ENCODE peak calls at places on chromosomes 6 and 20, in ten cellular contexts. A, F, T, M, X, Y, Z, L, G and Q are unnamed samples.

GRCh38 chr6:154404791-154405400 is 48.3 kb upstream of the IPCEF1 start:
- DNase-seq in A (no peak), F (no peak), T (peak; percentile 84), M (no peak), X (no peak), Y (no peak), Z (no peak), L (no peak), G (no peak), Q (no peak)

GRCh38 chr6:7085911-7086310 is 21.9 kb upstream of the RREB1 start:
- DNase-seq in A (peak; percentile 35), F (no peak), T (no peak), M (no peak), X (peak; percentile 34), Y (no peak), Z (peak; percentile 55), L (peak; percentile 53), G (no peak), Q (no peak)

GRCh38 chr6:16756660-16757270 is 4.5 kb downstream of the ATXN1 start:
- DNase-seq in A (no peak), F (no peak), T (no peak), M (no peak), X (no peak), Y (no peak), Z (no peak), L (no peak), G (no peak), Q (no peak)

GRCh38 chr20:36957875-36958667 is 6.6 kb upstream of the SAMHD1 start:
- DNase-seq in A (no peak), F (no peak), T (no peak), M (no peak), X (no peak), Y (no peak), Z (no peak), L (no peak), G (no peak), Q (no peak)

GRCh38 chr6:105808571-105808970 is 277.6 kb upstream of the PRDM1 start:
- DNase-seq in A (no peak), F (peak; percentile 10), T (no peak), M (no peak), X (no peak), Y (no peak), Z (no peak), L (no peak), G (no peak), Q (no peak)

GRCh38 chr6:15313367-15313766 is 67.5 kb downstream of the JARID2 start:
- DNase-seq in A (peak; percentile 32), F (no peak), T (no peak), M (no peak), X (peak; percentile 36), Y (peak; percentile 37), Z (peak; percentile 61), L (peak; percentile 30), G (no peak), Q (peak; percentile 21)

GRCh38 chr6:47631248-47632196 is 66.9 kb upstream of the ADGRF4 start:
- DNase-seq in A (no peak), F (peak; percentile 82), T (peak; percentile 45), M (no peak), X (no peak), Y (no peak), Z (no peak), L (no peak), G (no peak), Q (no peak)

GRCh38 chr6:3410385-3411360 is 46.2 kb downstream of the SLC22A23 start:
- DNase-seq in A (peak; percentile 60), F (peak; percentile 90), T (peak; percentile 57), M (no peak), X (peak; percentile 56), Y (peak; percentile 36), Z (no peak), L (no peak), G (peak; percentile 73), Q (peak; percentile 27)

GRCh38 chr6:106163966-106164877 is 78.1 kb downstream of the PRDM1 start:
- DNase-seq in A (peak; percentile 40), F (no peak), T (peak; percentile 79), M (no peak), X (no peak), Y (no peak), Z (no peak), L (no peak), G (no peak), Q (no peak)

DNA sequence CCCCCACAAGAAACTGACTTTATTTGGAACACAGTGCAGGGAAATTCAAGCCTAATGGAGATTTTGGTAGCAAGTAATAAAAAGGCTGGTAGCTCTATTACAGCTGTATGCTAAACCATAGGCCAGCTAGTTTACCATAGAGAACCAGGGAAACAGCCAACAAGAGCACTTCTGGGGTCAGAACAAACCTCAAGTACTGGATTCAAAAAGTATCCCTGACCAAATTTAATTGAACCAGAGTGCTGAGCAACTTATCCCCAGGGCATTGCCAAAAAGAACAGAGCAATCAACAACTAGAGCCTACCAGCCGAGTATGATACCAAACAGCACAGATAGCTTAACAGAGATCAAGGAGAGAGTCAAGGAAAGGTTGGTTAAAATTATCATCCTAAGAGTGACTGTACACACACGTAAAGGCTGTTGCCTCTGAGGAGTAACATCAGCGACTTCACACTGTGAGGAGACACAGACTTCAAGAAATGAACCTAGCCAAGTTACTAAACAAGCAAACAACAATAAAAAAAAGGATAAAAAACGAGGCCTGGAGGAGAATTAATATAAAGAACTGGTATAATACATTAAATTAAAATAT is 11.5 kb upstream of the ASF1A start:
- DNase-seq in A (no peak), F (no peak), T (no peak), M (no peak), X (no peak), Y (no peak), Z (no peak), L (no peak), G (no peak), Q (no peak)
- H3K27ac ChIP-seq in A (no peak overlapping the region), F (no peak overlapping the region), T (no peak overlapping the region), M (no peak overlapping the region), X (no peak overlapping the region), Y (no peak overlapping the region), Z (no peak overlapping the region), L (no peak overlapping the region), G (no peak overlapping the region), Q (no peak overlapping the region)

GRCh38 chr6:145071836-145072235 is 663.5 kb downstream of the EPM2A start:
- DNase-seq in A (no peak), F (no peak), T (peak; percentile 93), M (no peak), X (no peak), Y (no peak), Z (no peak), L (no peak), G (no peak), Q (no peak)
- H3K27ac ChIP-seq in A (no peak overlapping the region), F (no peak overlapping the region), T (peak overlapping the region; percentile 28), M (no peak overlapping the region), X (no peak overlapping the region), Y (no peak overlapping the region), Z (no peak overlapping the region), L (no peak overlapping the region), G (no peak overlapping the region), Q (no peak overlapping the region)

GRCh38 chr6:150987371-150987828 is 121.9 kb downstream of the MTHFD1L start:
- DNase-seq in A (no peak), F (no peak), T (no peak), M (no peak), X (no peak), Y (no peak), Z (no peak), L (no peak), G (no peak), Q (no peak)
- H3K27ac ChIP-seq in A (no peak overlapping the region), F (no peak overlapping the region), T (no peak overlapping the region), M (no peak overlapping the region), X (no peak overlapping the region), Y (no peak overlapping the region), Z (no peak overlapping the region), L (no peak overlapping the region), G (no peak overlapping the region), Q (no peak overlapping the region)

GRCh38 chr6:113920663-113921267 is 50.2 kb downstream of the HDAC2 start:
- DNase-seq in A (no peak), F (peak; percentile 79), T (no peak), M (no peak), X (no peak), Y (no peak), Z (no peak), L (no peak), G (no peak), Q (no peak)
- H3K27ac ChIP-seq in A (no peak overlapping the region), F (no peak overlapping the region), T (no peak overlapping the region), M (no peak overlapping the region), X (no peak overlapping the region), Y (no peak overlapping the region), Z (no peak overlapping the region), L (no peak overlapping the region), G (no peak overlapping the region), Q (no peak overlapping the region)

DNA sequence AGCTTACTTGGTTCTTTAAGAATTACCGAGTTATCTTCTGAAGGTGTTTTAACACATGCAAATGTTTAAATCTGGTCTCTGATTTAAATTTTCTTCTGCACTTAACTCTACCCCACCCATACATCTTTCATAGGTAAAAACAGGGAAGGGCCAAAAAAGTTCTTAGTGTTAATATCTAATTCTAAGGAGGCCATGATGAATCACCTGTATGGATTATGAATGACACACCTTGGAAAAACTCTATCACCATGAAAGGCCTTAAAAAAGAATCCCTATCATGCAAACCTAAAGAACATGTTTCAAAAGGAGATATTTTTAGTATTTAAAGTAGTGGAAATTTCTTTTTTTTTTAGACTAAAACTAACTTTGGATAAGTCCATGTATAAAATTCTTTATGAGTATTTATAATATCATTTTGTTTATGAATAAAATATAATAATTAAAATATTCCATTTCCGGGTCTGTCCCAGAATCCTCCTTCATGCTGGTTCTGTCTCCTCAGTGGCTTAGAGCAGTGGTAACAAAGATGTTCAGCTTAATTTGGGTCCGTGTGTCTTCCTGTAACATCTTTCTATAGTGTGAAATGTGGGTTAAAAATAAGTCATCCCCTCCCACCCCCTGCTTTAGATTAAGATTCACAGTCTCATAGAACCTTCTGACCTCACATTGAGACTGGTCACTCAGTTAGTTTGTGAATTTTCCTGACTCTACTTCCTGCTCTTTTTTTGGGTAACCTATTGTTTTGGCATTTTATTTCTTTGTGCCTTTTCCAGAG is 54.9 kb downstream of the SLX4IP start:
- DNase-seq in A (no peak), F (no peak), T (no peak), M (no peak), X (no peak), Y (no peak), Z (no peak), L (no peak), G (no peak), Q (no peak)
- H3K27ac ChIP-seq in A (no peak overlapping the region), F (peak overlapping the region; percentile 83), T (no peak overlapping the region), M (no peak overlapping the region), X (no peak overlapping the region), Y (no peak overlapping the region), Z (no peak overlapping the region), L (no peak overlapping the region), G (no peak overlapping the region), Q (peak overlapping the region; percentile 52)

GRCh38 chr6:25360611-25361010 is 81.4 kb downstream of the CARMIL1 start:
- DNase-seq in A (no peak), F (no peak), T (peak; percentile 45), M (no peak), X (no peak), Y (no peak), Z (no peak), L (no peak), G (no peak), Q (no peak)
- H3K27ac ChIP-seq in A (no peak overlapping the region), F (no peak overlapping the region), T (no peak overlapping the region), M (no peak overlapping the region), X (no peak overlapping the region), Y (no peak overlapping the region), Z (no peak overlapping the region), L (no peak overlapping the region), G (no peak overlapping the region), Q (no peak overlapping the region)

GRCh38 chr20:38190936-38191371 is 25.9 kb upstream of the TGM2 start:
- DNase-seq in A (no peak), F (no peak), T (no peak), M (no peak), X (no peak), Y (no peak), Z (no peak), L (no peak), G (no peak), Q (no peak)
- H3K27ac ChIP-seq in A (no peak overlapping the region), F (no peak overlapping the region), T (no peak overlapping the region), M (no peak overlapping the region), X (no peak overlapping the region), Y (no peak overlapping the region), Z (no peak overlapping the region), L (no peak overlapping the region), G (no peak overlapping the region), Q (no peak overlapping the region)